ENCODE peak calls at places on chromosomes 3 and 15, in five cellular contexts. N, Y, Q, W and D are unnamed samples.

GRCh38 chr3:141448606-141449216 is 38.1 kb upstream of the RASA2 start:
- DNase-seq in N (no peak), Y (no peak), Q (peak), W (no peak), D (no peak)

GRCh38 chr3:183158552-183159006 is 4.0 kb downstream of the LAMP3 start:
- DNase-seq in N (no peak), Y (no peak), Q (peak), W (no peak), D (no peak)

GRCh38 chr3:190031887-190032752 is 88.6 kb downstream of the P3H2 start:
- DNase-seq in N (no peak), Y (no peak), Q (no peak), W (no peak), D (no peak)

GRCh38 chr3:156151824-156152428 is 31.5 kb downstream of the KCNAB1 start:
- DNase-seq in N (peak), Y (peak), Q (peak), W (peak), D (peak)

GRCh38 chr15:79311901-79312553 is 1.1 kb downstream of the TMED3 start:
- DNase-seq in N (no peak), Y (no peak), Q (no peak), W (no peak), D (no peak)

GRCh38 chr3:9439331-9439730 is 41.9 kb downstream of the SETD5 start:
- DNase-seq in N (no peak), Y (no peak), Q (no peak), W (no peak), D (no peak)

GRCh38 chr3:129412542-129413198 is 15.8 kb downstream of the EFCAB12 start:
- DNase-seq in N (no peak), Y (no peak), Q (peak), W (no peak), D (no peak)

GRCh38 chr15:52337198-52337853 is 41.7 kb upstream of the MYO5C start:
- DNase-seq in N (no peak), Y (no peak), Q (peak), W (no peak), D (no peak)

GRCh38 chr3:148816427-148816826 is 11.2 kb upstream of the CPB1 start:
- DNase-seq in N (no peak), Y (no peak), Q (no peak), W (no peak), D (no peak)

GRCh38 chr3:10883478-10884234 is 67.6 kb downstream of the SLC6A11 start:
- DNase-seq in N (no peak), Y (no peak), Q (no peak), W (no peak), D (no peak)

GRCh38 chr3:13718000-13718399 is 161.9 kb downstream of the WNT7A start:
- DNase-seq in N (peak), Y (no peak), Q (no peak), W (no peak), D (no peak)

GRCh38 chr15:83582386-83582785 is 71.5 kb upstream of the ADAMTSL3 start:
- DNase-seq in N (no peak), Y (no peak), Q (peak), W (no peak), D (no peak)

GRCh38 chr3:153980252-153980590 is 141.0 kb upstream of the ARHGEF26 start:
- DNase-seq in N (no peak), Y (no peak), Q (no peak), W (no peak), D (no peak)

GRCh38 chr3:32093204-32093603 is 13.2 kb upstream of the GPD1L start:
- DNase-seq in N (no peak), Y (no peak), Q (no peak), W (no peak), D (no peak)

GRCh38 chr3:34107669-34108068 is 309.2 kb downstream of the PDCD6IP start:
- DNase-seq in N (no peak), Y (no peak), Q (no peak), W (no peak), D (no peak)

GRCh38 chr3:87855626-87856025 is 203.2 kb downstream of the CGGBP1 start:
- DNase-seq in N (no peak), Y (no peak), Q (peak), W (no peak), D (no peak)

GRCh38 chr3:126100688-126101301 is 16.9 kb upstream of the SLC41A3 start:
- DNase-seq in N (peak), Y (no peak), Q (peak), W (no peak), D (no peak)

DNA sequence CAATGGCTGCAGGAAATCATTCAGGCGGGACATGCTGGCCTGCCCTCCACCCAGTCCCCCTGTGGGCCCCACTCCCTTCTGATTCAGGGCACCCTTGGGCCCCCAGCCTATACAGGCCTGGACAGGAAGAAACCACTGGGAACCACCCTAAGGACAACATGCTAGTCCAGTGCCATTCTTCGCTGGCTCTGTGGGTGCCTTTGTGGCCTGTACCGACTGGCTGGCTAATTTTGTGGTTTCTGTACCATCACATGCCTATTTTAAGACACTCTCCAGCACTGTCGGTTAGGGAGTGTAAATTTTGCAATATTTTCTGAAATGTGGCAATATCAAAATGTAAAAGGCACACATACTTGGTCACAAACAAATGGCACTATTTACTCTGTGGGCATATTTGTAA is 61.4 kb upstream of the POLG start:
- DNase-seq in N (no peak), Y (no peak), Q (no peak), W (no peak), D (no peak)
- H3K27ac ChIP-seq in N (no peak), Y (no peak), Q (no peak), W (no peak), D (no peak)

DNA sequence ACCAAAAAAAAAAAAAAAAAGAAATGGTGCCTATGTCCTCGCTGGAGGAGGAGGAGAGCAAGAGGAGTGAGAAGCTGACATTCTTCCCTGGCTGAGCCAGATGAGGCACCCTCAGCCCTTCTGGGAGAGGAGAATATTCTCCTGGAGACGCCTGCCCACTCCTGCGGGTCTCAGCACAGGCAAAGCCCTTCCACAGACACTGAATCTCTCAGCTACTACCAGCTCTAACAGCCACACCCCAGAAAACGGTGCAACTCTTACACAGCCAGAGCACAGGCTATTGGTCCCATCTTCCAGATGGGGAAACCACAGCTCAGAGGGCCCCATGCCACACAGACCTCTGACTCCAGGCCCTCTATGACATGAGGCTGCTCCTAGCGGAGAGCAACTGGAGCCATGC is 5.7 kb downstream of the RASL12 start:
- DNase-seq in N (no peak), Y (no peak), Q (no peak), W (no peak), D (no peak)
- TF ChIP-seq CTCF in N (no peak), Y (no peak), Q (no peak), W (no peak), D (no peak)

GRCh38 chr3:130515755-130516154 is 1.2 kb upstream of the COL6A6 start:
- DNase-seq in N (no peak), Y (no peak), Q (no peak), W (no peak), D (no peak)

GRCh38 chr3:130514671-130515070 is 2.3 kb upstream of the COL6A6 start:
- DNase-seq in N (no peak), Y (no peak), Q (no peak), W (no peak), D (no peak)

GRCh38 chr3:130522399-130522798 is 5.4 kb downstream of the COL6A6 start:
- DNase-seq in N (no peak), Y (no peak), Q (no peak), W (no peak), D (no peak)

GRCh38 chr3:130517541-130517940 is 564 bp downstream of the COL6A6 start:
- DNase-seq in N (no peak), Y (peak), Q (peak), W (no peak), D (no peak)

DNA sequence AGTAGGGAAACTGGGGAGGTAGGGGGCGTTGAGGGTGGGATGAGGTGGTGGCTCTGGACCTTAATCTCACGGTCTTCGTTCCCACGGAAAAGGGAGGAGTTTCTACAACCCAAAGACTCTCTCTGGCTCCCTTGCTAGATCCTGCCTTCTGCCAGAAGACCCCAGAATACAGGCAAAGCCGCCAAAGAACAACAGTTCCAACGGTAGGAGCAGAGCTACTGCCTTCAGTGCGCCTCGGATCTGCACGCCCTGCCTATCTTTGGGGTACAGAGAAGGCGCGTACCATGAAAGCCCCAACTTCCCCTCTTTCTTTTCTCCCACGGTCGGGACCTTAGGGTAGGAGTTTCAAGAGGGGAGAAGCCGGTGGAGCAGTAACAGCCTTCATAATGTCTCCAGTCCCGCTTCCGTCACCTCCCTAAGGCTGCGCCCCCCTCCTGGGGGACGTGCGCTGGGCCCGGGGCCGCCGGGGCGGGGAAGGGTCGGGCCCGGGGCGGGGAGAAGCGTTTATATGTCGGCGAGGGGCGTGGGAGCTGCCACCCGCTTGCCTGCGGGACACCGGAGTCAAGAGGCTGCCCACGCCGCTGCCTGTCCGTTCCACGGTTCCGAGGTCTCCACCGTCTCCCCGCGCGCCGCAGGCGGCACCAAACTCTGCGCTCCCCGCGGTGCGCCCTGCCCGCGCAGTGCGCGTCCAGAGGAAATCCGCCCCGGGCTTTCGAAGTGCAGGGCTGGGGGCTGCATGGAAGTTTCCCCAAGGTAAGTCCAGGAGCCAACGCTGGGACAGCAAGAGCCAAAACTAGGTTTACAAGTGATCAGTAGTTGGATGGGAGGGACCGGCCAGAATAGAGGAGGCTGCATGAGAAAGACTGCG is at the start of gene COL6A6:
- DNase-seq in N (no peak), Y (peak), Q (no peak), W (no peak), D (no peak)
- H3K27ac ChIP-seq in N (no peak), Y (peak), Q (no peak), W (no peak), D (no peak)

DNA sequence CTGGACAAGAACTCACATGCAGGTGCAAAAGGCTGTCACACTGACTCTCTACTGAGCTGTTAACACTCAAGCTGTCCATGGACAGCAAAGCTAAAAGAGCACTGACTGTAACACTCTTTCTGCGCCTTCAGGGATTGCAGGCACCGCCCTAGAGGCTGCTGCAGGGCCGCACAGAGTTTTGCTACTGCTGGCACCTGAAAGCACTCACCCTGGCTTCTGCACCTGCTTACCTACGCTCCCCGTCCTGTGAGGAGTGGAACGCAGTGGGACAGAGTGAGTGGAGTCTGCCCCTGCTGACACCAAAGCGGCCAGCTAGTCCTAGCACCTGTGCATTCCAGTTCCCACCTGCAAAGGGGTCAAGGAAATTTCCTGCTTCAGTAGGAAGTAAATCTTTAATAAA is 941.3 kb downstream of the DIPK2A start:
- DNase-seq in N (no peak), Y (peak), Q (no peak), W (no peak), D (no peak)
- TF ChIP-seq CTCF in N (no peak), Y (no peak), Q (no peak), W (no peak), D (no peak)

GRCh38 chr15:56365075-56365711 is at the start of gene TEX9:
- DNase-seq in N (peak), Y (peak), Q (peak), W (peak), D (peak)
- H3K27ac ChIP-seq in N (peak), Y (no peak), Q (peak), W (no peak), D (no peak)

DNA sequence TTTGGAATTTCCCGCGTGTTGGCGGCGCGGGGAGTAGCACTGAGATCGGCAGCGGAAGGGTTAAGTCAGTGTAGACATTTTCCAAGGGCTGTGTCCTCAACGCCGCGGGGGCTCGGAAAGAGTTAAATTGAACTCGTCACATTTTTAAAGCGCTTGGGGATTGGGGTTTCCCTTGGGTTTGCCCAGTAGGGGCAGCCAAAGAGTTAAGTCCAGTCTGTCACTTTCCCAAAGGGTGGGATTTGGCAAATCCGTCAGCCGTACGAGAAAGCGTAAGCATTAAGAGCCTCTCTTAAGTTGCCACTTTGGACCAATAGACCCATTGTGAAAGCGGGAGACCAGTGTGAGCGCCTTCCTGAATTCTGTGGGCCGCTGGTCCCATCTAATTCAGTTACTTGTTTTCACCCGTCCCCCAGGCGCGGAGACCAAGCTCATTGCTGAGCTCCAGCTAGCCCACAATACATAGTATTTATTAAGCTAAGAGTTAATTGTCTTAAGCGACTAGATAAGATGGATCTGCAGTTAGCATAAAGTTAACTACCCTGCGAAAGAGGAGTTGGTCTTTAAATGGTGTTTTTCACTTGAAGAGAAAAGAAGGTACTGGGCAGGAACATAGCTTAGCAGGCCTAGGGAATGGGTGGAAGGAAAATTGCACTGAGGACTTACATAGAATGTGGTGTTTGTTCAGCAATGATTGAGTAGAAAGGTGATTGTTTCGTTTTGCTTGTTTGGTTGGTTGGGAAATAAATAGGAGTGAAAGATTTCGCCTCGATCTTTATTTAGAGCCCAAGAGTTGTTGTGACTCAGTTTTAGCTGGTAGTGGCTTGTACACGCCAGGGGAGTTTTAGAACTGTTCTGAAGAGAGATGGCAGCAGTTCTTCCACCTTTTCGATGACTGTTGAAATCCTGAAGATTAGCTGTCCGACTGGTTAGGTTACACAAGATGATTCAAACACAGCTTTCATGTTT is 932 bp downstream of the ARL8B start:
- DNase-seq in N (no peak), Y (no peak), Q (peak), W (peak), D (peak)
- TF ChIP-seq CTCF in N (no peak), Y (no peak), Q (no peak), W (no peak), D (no peak)